ENCODE peak calls at places on chromosomes 12 and 14, in five cellular contexts. W is hepatocyte, D is sigmoid colon, E is lung, Z is ovary. X is an unnamed sample. For H3K36me3, the result is how much of the 10 kb centered on the place peaks cover.

GRCh38 chr12:49916129-49916919 is 12.6 kb upstream of the FAIM2 start:
- DNase-seq in W (no peak), D (no peak), E (no peak), Z (no peak), X (no peak)

GRCh38 chr12:65891987-65892481 is 67.8 kb downstream of the HMGA2 start:
- DNase-seq in W (peak), D (peak), E (peak), Z (peak), X (peak)

GRCh38 chr12:43453761-43454160 is 98.2 kb downstream of the ADAMTS20 start:
- DNase-seq in W (no peak), D (no peak), E (no peak), Z (no peak), X (no peak)

GRCh38 chr12:67068773-67069450 is 200.2 kb upstream of the CAND1 start:
- DNase-seq in W (peak), D (peak), E (no peak), Z (peak), X (peak)

GRCh38 chr12:12817611-12818010 is 4.5 kb downstream of the DDX47 start:
- DNase-seq in W (no peak), D (no peak), E (no peak), Z (no peak), X (no peak)

GRCh38 chr12:53860426-53861223 is 78.0 kb upstream of the HOXC13 start:
- DNase-seq in W (no peak), D (no peak), E (no peak), Z (no peak), X (peak)

GRCh38 chr12:66699738-66700482 is 21.0 kb upstream of the GRIP1 start:
- DNase-seq in W (no peak), D (no peak), E (no peak), Z (no peak), X (no peak)

GRCh38 chr12:75508159-75508558 is 3.2 kb downstream of the KRR1 start:
- DNase-seq in W (no peak), D (no peak), E (no peak), Z (no peak), X (no peak)

GRCh38 chr14:100472094-100472455 is 115.1 kb downstream of the BEGAIN start:
- DNase-seq in W (no peak), D (no peak), E (no peak), Z (no peak), X (no peak)

GRCh38 chr14:71800878-71801277 is 131.4 kb upstream of the RGS6 start:
- DNase-seq in W (no peak), D (no peak), E (no peak), Z (no peak), X (no peak)

GRCh38 chr12:119693511-119693910 is 25.6 kb downstream of the PRKAB1 start:
- DNase-seq in W (no peak), D (no peak), E (no peak), Z (no peak), X (no peak)

GRCh38 chr12:76091245-76091757 is 6.8 kb upstream of the NAP1L1 start:
- DNase-seq in W (no peak), D (no peak), E (no peak), Z (no peak), X (no peak)

GRCh38 chr12:15356831-15357456 is 34.6 kb downstream of the PTPRO start:
- DNase-seq in W (no peak), D (no peak), E (no peak), Z (no peak), X (no peak)

GRCh38 chr14:74251546-74252030 is 12.3 kb downstream of the VSX2 start:
- DNase-seq in W (peak), D (peak), E (peak), Z (peak), X (peak)

GRCh38 chr14:70666364-70666691 is 24.6 kb downstream of the TTC9 start:
- DNase-seq in W (no peak), D (no peak), E (no peak), Z (no peak), X (no peak)

GRCh38 chr12:47032644-47033043 is 46.8 kb upstream of the PCED1B start:
- DNase-seq in W (peak), D (no peak), E (no peak), Z (no peak), X (peak)

GRCh38 chr12:106445053-106445452 is 87.5 kb downstream of the POLR3B start:
- DNase-seq in W (no peak), D (no peak), E (no peak), Z (no peak), X (no peak)

GRCh38 chr12:44876554-44877275 is 600 bp upstream of the NELL2 start:
- DNase-seq in W (peak), D (no peak), E (peak), Z (no peak), X (no peak)

GRCh38 chr12:50598321-50598862 is 93.6 kb downstream of the DIP2B start:
- DNase-seq in W (no peak), D (no peak), E (no peak), Z (no peak), X (peak)

GRCh38 chr12:128595609-128596008 is 228.1 kb downstream of the SLC15A4 start:
- DNase-seq in W (no peak), D (peak), E (no peak), Z (no peak), X (no peak)

GRCh38 chr14:30472001-30472400 is 87.0 kb upstream of the G2E3 start:
- DNase-seq in W (no peak), D (no peak), E (no peak), Z (no peak), X (no peak)

GRCh38 chr14:63030113-63030512 is 15.1 kb downstream of the KCNH5 start:
- DNase-seq in W (no peak), D (no peak), E (no peak), Z (no peak), X (no peak)

GRCh38 chr12:18837025-18837424 is 99.1 kb downstream of the CAPZA3 start:
- DNase-seq in W (no peak), D (peak), E (no peak), Z (no peak), X (no peak)

GRCh38 chr12:68870443-68870842 is 62.5 kb downstream of the MDM2 start:
- DNase-seq in W (no peak), D (no peak), E (no peak), Z (no peak), X (no peak)

DNA sequence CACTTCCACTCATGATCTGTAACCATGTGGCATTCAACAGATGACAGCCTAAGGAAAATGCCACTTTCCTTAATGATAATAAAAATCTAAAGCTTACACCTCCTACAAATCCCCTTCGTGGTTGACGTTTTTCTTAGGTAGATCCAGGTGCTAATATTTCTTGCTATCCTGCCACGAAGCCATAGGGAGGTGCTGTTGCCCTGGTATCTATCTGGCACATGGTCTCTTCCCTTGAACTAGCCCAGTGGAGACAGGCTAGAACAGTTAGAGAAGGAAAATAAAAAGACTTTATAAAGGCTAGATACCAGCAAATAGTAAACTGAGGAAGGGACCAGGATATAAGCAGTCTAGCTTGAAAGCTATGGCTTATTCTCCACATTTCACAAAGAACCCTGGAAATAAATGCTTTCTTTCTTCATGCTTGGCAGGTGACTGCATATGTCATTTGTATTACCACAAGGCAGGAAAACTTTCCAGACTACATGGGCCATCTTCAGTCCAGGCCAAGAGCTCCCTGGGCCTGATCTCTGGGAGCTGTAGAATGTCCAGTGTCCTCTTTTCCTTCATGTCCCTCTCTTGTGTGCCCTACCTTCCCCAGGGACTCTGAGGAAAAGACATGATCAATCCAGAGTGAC is 15.3 kb downstream of the SPIC start:
- DNase-seq in W (peak), D (no peak), E (no peak), Z (no peak), X (peak)
- TF ChIP-seq CTCF in W (peak), D (no peak), E (peak), Z (no peak), X (peak)

GRCh38 chr12:117091758-117092510 is 7.3 kb downstream of the TESC start:
- DNase-seq in W (no peak), D (peak), E (no peak), Z (no peak), X (no peak)

GRCh38 chr12:117087808-117088207 is 11.4 kb downstream of the TESC start:
- DNase-seq in W (no peak), D (no peak), E (no peak), Z (no peak), X (no peak)

GRCh38 chr12:117090816-117091711 is 8.2 kb downstream of the TESC start:
- DNase-seq in W (no peak), D (no peak), E (no peak), Z (no peak), X (no peak)

GRCh38 chr12:117090388-117090787 is 8.8 kb downstream of the TESC start:
- DNase-seq in W (no peak), D (no peak), E (no peak), Z (no peak), X (no peak)

GRCh38 chr12:117089463-117089862 is 9.8 kb downstream of the TESC start:
- DNase-seq in W (no peak), D (no peak), E (no peak), Z (no peak), X (no peak)
- H3K36me3 ChIP-seq in W (under half), D (under half), E (under half), Z (under half), X (under half)

GRCh38 chr14:35406090-35406489 is 1.5 kb upstream of the NFKBIA start:
- DNase-seq in W (no peak), D (no peak), E (no peak), Z (no peak), X (no peak)
- H3K4me3 ChIP-seq in W (no peak), D (peak), E (no peak), Z (peak), X (no peak)

DNA sequence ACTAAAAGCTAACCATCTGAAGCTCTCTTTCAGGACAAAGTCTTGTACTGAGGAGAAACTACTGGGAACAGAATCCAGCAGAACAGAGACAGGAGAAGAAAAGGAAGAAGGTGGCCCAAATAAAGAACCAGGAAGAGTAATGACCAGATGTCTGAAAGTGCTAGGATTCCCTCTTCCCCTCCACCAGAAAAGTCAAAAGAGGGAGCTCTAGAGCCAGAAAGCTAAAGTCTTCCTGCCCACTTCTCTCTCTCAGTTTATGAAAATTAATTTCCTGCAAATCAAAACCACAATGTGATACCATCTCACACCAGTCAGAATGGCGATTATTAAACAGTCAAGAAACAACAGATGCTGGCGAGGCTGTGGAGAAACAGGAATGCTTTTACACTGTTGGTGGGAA is 47.2 kb downstream of the SPPL3 start:
- DNase-seq in W (no peak), D (no peak), E (no peak), Z (no peak), X (peak)
- TF ChIP-seq CTCF in W (peak), D (no peak), E (peak), Z (no peak), X (peak)

DNA sequence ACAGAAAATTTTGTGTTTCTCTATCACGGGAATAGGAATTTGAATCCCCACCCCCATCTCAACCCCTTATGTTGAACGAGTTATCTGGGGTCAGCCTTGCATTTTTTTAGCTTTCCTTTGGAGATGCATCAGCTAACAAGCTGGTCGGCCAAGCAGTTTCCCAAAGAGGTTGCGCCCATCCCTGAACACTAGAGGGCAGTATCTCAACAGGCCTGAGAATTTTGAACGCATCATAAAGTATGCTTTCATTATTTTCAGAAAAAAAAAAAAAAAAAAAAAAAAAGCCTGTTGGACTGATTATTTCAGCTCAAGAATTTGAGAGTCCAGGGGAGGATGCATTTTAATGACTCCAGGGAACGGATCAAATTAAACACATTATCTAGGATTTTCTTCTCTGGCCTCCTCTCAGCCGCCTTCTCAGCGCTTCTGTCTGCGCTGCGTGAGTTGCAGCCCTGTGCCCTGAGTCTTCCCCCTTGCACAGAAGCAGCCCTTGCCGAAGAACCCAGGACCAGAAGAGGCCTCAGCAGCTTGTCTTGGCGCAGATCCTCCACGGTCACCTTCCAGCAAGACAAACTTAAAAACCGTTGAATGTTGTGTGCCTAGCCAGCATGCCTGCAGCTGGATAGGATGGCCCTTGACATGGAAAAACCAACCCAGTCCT is 76.5 kb upstream of the GZMB start:
- DNase-seq in W (peak), D (no peak), E (peak), Z (peak), X (peak)
- H3K36me3 ChIP-seq in W (under half), D (under half), E (under half), Z (under half), X (under half)

GRCh38 chr14:68401855-68402254 is 391.0 kb downstream of the ZFP36L1 start:
- DNase-seq in W (no peak), D (no peak), E (no peak), Z (no peak), X (no peak)

GRCh38 chr14:68402525-68403101 is 390.3 kb downstream of the ZFP36L1 start:
- DNase-seq in W (no peak), D (no peak), E (no peak), Z (no peak), X (no peak)

GRCh38 chr14:68404652-68405183 is 388.1 kb downstream of the ZFP36L1 start:
- DNase-seq in W (peak), D (no peak), E (no peak), Z (no peak), X (peak)

GRCh38 chr14:68403794-68404522 is 388.9 kb downstream of the ZFP36L1 start:
- DNase-seq in W (no peak), D (no peak), E (no peak), Z (no peak), X (no peak)

GRCh38 chr14:68403191-68403781 is 389.6 kb downstream of the ZFP36L1 start:
- DNase-seq in W (no peak), D (no peak), E (no peak), Z (no peak), X (no peak)
- H3K4me3 ChIP-seq in W (no peak), D (no peak), E (no peak), Z (no peak), X (no peak)

GRCh38 chr14:60514378-60515243 is 5.7 kb downstream of the SIX6 start:
- DNase-seq in W (peak), D (no peak), E (no peak), Z (no peak), X (no peak)
- TF ChIP-seq CTCF in W (peak), D (peak), E (no peak), Z (no peak), X (peak)

DNA sequence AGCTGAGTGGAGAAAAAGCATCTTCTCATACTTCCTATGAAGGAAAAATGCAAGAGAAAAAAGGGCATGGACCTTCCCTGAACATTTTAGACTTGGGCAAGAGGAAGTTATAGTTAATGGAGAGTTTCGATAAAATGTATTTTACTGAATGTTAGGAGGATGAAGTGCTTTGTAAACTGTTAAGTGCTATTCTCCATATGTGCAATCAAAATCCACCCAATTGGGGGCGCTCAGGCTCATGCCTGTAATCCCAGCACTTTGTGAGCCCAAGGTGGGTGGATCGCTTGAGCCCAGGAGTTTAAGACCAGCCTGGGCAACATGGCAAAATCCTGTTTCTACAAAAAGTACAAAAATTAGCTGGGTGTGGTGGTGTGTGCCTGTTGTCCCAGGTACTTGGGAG is 1.9 kb upstream of the CNPY2 start:
- DNase-seq in W (no peak), D (no peak), E (no peak), Z (no peak), X (no peak)
- H3K36me3 ChIP-seq in W (under half), D (under half), E (under half), Z (under half), X (under half)

DNA sequence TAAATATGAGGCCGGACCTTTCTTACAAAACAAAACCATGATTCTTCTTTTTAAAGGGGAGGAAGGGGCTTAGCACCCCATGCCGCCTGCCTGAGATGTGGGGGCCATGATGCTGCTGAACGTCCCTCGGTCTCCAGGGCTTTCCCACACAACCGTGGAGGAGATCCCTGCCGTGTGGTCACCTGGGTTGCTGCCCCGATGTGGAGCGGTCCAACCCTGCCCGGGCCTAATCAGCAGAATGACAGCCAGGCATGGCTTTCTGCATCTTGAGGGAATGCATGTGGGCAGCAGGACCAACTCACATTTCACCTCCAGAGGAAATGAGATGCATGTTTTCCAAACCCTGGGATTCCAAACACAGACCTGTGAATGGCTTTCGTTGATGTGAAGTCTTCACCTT is 48.9 kb upstream of the C14orf180 start:
- DNase-seq in W (no peak), D (peak), E (no peak), Z (no peak), X (no peak)
- H3K4me3 ChIP-seq in W (no peak), D (no peak), E (no peak), Z (no peak), X (no peak)

GRCh38 chr14:36556811-36557433 is 25.5 kb downstream of the NKX2-8 start:
- DNase-seq in W (peak), D (no peak), E (no peak), Z (no peak), X (peak)
- TF ChIP-seq CTCF in W (peak), D (peak), E (peak), Z (no peak), X (peak)

X was measured in bronchial epithelial cell.